ENCODE peak calls at places on chromosomes 3 and 15, in seven cellular contexts. Y, M, S, X, U, V and P are unnamed samples.
A peak's percentile ranks its signal among the peaks of the same experiment; 100 is the strongest.

GRCh38 chr3:118803096-118803476 is 231.6 kb downstream of the IGSF11 start:
- DNase-seq in X (no peak), Y (no peak), V (no peak), M (no peak), S (no peak), U (no peak), P (no peak)

GRCh38 chr15:79849789-79850188 is 47.0 kb downstream of the MTHFS start:
- DNase-seq in V (no peak), U (peak; percentile 22), Y (no peak), M (peak; percentile 52), X (no peak), S (peak; percentile 54), P (peak; percentile 25)

GRCh38 chr3:127706785-127707351 is 34.1 kb downstream of the ABTB1 start:
- DNase-seq in Y (peak; percentile 3), S (no peak), X (no peak), U (no peak), M (no peak), V (no peak), P (no peak)

GRCh38 chr15:68819451-68820204 is 1.1 kb downstream of the ANP32A start:
- DNase-seq in X (peak; percentile 44), S (peak; percentile 58), M (peak; percentile 56), V (no peak), Y (peak; percentile 44), U (no peak), P (peak; percentile 51)

GRCh38 chr3:109081746-109082510 is 36.0 kb downstream of the MORC1 start:
- DNase-seq in M (peak; percentile 42), S (peak; percentile 39), U (peak; percentile 53), Y (peak; percentile 14), V (peak; percentile 2), X (no peak), P (peak; percentile 89)

GRCh38 chr15:53833134-53833624 is 73.7 kb upstream of the WDR72 start:
- DNase-seq in M (peak; percentile 3), S (no peak), U (no peak), X (no peak), V (no peak), Y (no peak), P (no peak)

GRCh38 chr15:90845201-90845949 is 23.0 kb upstream of the FURIN start:
- DNase-seq in U (peak; percentile 82), V (peak; percentile 27), Y (peak; percentile 29), M (peak; percentile 93), S (peak; percentile 71), X (no peak), P (peak; percentile 70)

GRCh38 chr3:72004749-72005292 is 219.9 kb upstream of the PROK2 start:
- DNase-seq in S (no peak), V (no peak), M (peak; percentile 99), U (peak; percentile 53), X (no peak), Y (no peak), P (no peak)

GRCh38 chr3:46843508-46843907 is 19.7 kb downstream of the MYL3 start:
- DNase-seq in X (no peak), U (no peak), M (no peak), Y (no peak), V (no peak), S (no peak), P (no peak)

GRCh38 chr3:48518069-48518468 is 14.1 kb upstream of the SHISA5 start:
- DNase-seq in V (no peak), S (no peak), U (no peak), M (no peak), X (no peak), Y (no peak), P (no peak)

GRCh38 chr3:186526256-186526606 is 17.9 kb downstream of the CRYGS start:
- DNase-seq in X (no peak), S (peak; percentile 24), V (no peak), U (no peak), Y (no peak), M (no peak), P (peak; percentile 67)

GRCh38 chr3:128910006-128910405 is 30.6 kb downstream of the ACAD9 start:
- DNase-seq in X (no peak), Y (no peak), V (no peak), U (no peak), M (no peak), S (no peak), P (no peak)

GRCh38 chr3:73136941-73137340 is 75.5 kb downstream of the EBLN2 start:
- DNase-seq in V (no peak), U (no peak), S (no peak), X (no peak), Y (no peak), M (no peak), P (no peak)

GRCh38 chr3:30440880-30441279 is 165.5 kb upstream of the TGFBR2 start:
- DNase-seq in V (no peak), U (no peak), X (no peak), Y (peak; percentile 14), S (no peak), M (peak; percentile 38), P (no peak)

GRCh38 chr15:92071030-92071644 is 217.6 kb downstream of the SLCO3A1 start:
- DNase-seq in X (no peak), U (no peak), Y (no peak), M (no peak), V (no peak), S (no peak), P (no peak)

GRCh38 chr15:25136119-25136518 is 181.3 kb downstream of the SNRPN start:
- DNase-seq in Y (no peak), U (no peak), V (no peak), S (peak; percentile 41), M (peak; percentile 11), X (no peak), P (no peak)

GRCh38 chr3:64796597-64796996 is 108.8 kb upstream of the ADAMTS9 start:
- DNase-seq in U (peak; percentile 62), S (no peak), M (no peak), Y (no peak), V (no peak), X (no peak), P (no peak)

GRCh38 chr15:95895510-95895909 is 435.0 kb upstream of the NR2F2 start:
- DNase-seq in X (no peak), Y (no peak), V (no peak), M (no peak), S (no peak), U (no peak), P (no peak)

GRCh38 chr15:74167891-74168331 is 5.6 kb upstream of the ISLR start:
- DNase-seq in X (no peak), S (no peak), M (no peak), V (no peak), U (no peak), Y (no peak), P (peak; percentile 64)

GRCh38 chr3:20072422-20072821 is 32.2 kb downstream of the KAT2B start:
- DNase-seq in U (no peak), Y (no peak), V (no peak), M (no peak), X (no peak), S (no peak), P (no peak)

GRCh38 chr3:42025388-42026138 is 63.7 kb upstream of the ULK4 start:
- DNase-seq in V (peak; percentile 96), S (peak; percentile 55), Y (peak; percentile 85), U (peak; percentile 83), X (peak; percentile 84), M (peak; percentile 98), P (peak; percentile 62)

GRCh38 chr15:48928877-48929538 is 34.7 kb downstream of the SHC4 start:
- DNase-seq in U (no peak), X (no peak), S (no peak), M (peak; percentile 50), Y (no peak), V (no peak), P (no peak)

GRCh38 chr15:63490345-63491034 is 13.9 kb upstream of the USP3 start:
- DNase-seq in X (no peak), M (no peak), V (no peak), Y (no peak), U (no peak), S (no peak), P (no peak)

GRCh38 chr15:81002004-81002253 is 1.2 kb downstream of the TLNRD1 start:
- DNase-seq in Y (no peak), V (no peak), X (no peak), U (no peak), S (no peak), M (no peak), P (no peak)

GRCh38 chr3:100978036-100978659 is 15.1 kb downstream of the ABI3BP start:
- DNase-seq in X (no peak), Y (no peak), U (no peak), S (no peak), M (peak; percentile 59), V (no peak), P (no peak)

GRCh38 chr15:59722032-59722431 is 32.9 kb upstream of the BNIP2 start:
- DNase-seq in Y (no peak), U (no peak), V (no peak), X (no peak), M (no peak), S (no peak), P (no peak)

GRCh38 chr3:37540786-37541185 is 320.9 kb upstream of the CTDSPL start:
- DNase-seq in X (no peak), U (peak; percentile 27), Y (no peak), M (no peak), S (no peak), V (no peak), P (no peak)

GRCh38 chr3:68271145-68271544 is 616.7 kb upstream of the SUCLG2 start:
- DNase-seq in V (no peak), X (no peak), Y (no peak), U (no peak), M (no peak), S (no peak), P (no peak)
- TF ChIP-seq CTCF in V (no peak), X (no peak), Y (no peak), U (no peak), M (no peak), S (no peak), P (no peak)

DNA sequence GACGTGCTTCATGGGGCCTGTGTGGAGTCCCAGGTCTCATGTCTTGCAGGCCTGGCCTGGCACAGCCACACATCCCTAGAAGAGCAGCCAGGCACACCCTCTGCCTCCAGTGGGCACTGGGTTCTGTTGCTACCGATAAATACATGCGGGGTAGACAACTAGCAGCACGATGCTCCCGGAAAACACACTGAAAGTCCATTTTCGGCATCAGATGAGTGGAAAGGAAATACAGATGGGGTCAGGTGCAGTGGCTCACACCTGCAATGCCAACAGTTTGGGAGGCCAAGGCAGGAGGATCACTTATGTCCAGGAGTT is 165.1 kb downstream of the NSMCE3 start:
- DNase-seq in V (no peak), Y (no peak), U (no peak), X (no peak), S (no peak), M (no peak), P (no peak)
- H3K4me3 ChIP-seq in V (no peak overlapping the region), Y (no peak overlapping the region), U (no peak overlapping the region), X (no peak overlapping the region), S (no peak overlapping the region), M (no peak overlapping the region), P (no peak overlapping the region)

DNA sequence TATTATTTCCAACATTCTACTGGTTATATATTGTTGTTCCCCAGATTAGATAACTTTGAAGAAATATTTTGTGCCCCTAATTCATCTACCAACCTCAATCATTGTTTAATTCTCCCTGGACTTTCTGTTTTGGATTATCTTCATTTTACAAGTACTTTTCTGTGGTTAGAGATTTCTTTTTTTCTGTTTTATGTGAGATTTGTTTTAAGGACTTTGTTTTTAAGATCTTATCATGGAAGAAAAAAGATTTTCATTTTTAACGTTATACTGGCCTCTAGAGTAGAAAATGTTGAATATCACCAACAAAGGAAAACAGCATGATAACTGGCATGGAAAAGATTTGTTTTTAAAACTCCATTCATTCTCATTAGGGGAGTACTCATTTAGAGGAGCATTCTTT is 210.9 kb upstream of the KCNMB2 start:
- DNase-seq in X (no peak), S (no peak), Y (no peak), M (peak; percentile 65), U (peak; percentile 44), V (no peak), P (no peak)
- TF ChIP-seq CTCF in X (peak; percentile 51), S (peak; percentile 26), Y (peak; percentile 31), M (peak; percentile 47), U (peak; percentile 4), V (peak; percentile 28), P (no peak)

GRCh38 chr3:10194328-10195071 is 29.8 kb downstream of the IRAK2 start:
- DNase-seq in S (no peak), X (peak; percentile 30), U (peak; percentile 95), Y (peak; percentile 40), M (no peak), V (no peak), P (peak; percentile 87)
- H3K4me3 ChIP-seq in S (no peak overlapping the region), X (no peak overlapping the region), U (no peak overlapping the region), Y (no peak overlapping the region), M (no peak overlapping the region), V (no peak overlapping the region), P (peak overlapping the region; percentile 0)